ENCODE peak calls at places on chromosomes 11 and 22, in seven cellular contexts. W is CD4-positive, CD25-positive, alpha-beta regulatory T cell; Z is GM13977; M is C1 segment of cervical spinal cord; C is activated effector memory CD4-positive, alpha-beta T cell treated with anti-CD3 and anti-CD28 coated beads, Interleukin-2, amount 50 U/mL, for 16 hours; I is psoas muscle; K is activated naive CD8-positive, alpha-beta T cell treated with anti-CD3 and anti-CD28 coated beads, Interleukin-2, amount 50 U/mL, for 24 hours. S is an unnamed sample.

GRCh38 chr11:108635106-108635505 is 29.8 kb upstream of the DDX10 start:
- DNase-seq in W (no peak), Z (no peak), M (no peak), C (no peak), I (no peak), K (no peak), S (no peak)

GRCh38 chr11:1199689-1200610 is 22.9 kb upstream of the MUC5B start:
- DNase-seq in W (no peak), Z (no peak), M (no peak), C (peak; percentile 53), I (peak; percentile 51), K (no peak), S (no peak)

GRCh38 chr22:17009640-17010291 is 1.7 kb upstream of the GAB4 start:
- DNase-seq in W (no peak), Z (peak; percentile 17), M (no peak), C (no peak), I (no peak), K (no peak), S (no peak)

GRCh38 chr22:48711031-48711431 is 1116.6 kb downstream of the BRD1 start:
- DNase-seq in W (no peak), Z (no peak), M (no peak), C (peak; percentile 57), I (no peak), K (no peak), S (no peak)

GRCh38 chr22:38935023-38935422 is 22.4 kb upstream of the APOBEC3A start:
- DNase-seq in W (no peak), Z (no peak), M (no peak), C (no peak), I (peak; percentile 75), K (no peak), S (no peak)

GRCh38 chr11:124762624-124763155 is 600 bp upstream of the ESAM start:
- DNase-seq in W (no peak), Z (no peak), M (no peak), C (no peak), I (no peak), K (no peak), S (no peak)

GRCh38 chr11:62664405-62665074 is 470 bp downstream of the C11orf98 start:
- DNase-seq in W (no peak), Z (peak; percentile 74), M (no peak), C (no peak), I (peak; percentile 75), K (peak; percentile 61), S (no peak)

GRCh38 chr11:14275081-14275480 is 83.9 kb downstream of the RRAS2 start:
- DNase-seq in W (no peak), Z (no peak), M (no peak), C (no peak), I (no peak), K (no peak), S (no peak)

GRCh38 chr11:11909727-11910126 is 68.0 kb downstream of the USP47 start:
- DNase-seq in W (no peak), Z (no peak), M (no peak), C (no peak), I (no peak), K (no peak), S (no peak)

GRCh38 chr22:46547179-46547882 is 9.9 kb upstream of the CELSR1 start:
- DNase-seq in W (no peak), Z (no peak), M (no peak), C (no peak), I (peak; percentile 66), K (no peak), S (no peak)

GRCh38 chr11:33444835-33445594 is 187.8 kb downstream of the HIPK3 start:
- DNase-seq in W (no peak), Z (no peak), M (no peak), C (no peak), I (no peak), K (no peak), S (no peak)

GRCh38 chr22:19904174-19904856 is 37.3 kb upstream of the COMT start:
- DNase-seq in W (no peak), Z (no peak), M (no peak), C (no peak), I (no peak), K (no peak), S (no peak)

GRCh38 chr11:62146476-62147200 is 22.8 kb downstream of the INCENP start:
- DNase-seq in W (no peak), Z (no peak), M (no peak), C (peak; percentile 43), I (no peak), K (no peak), S (no peak)

GRCh38 chr22:45553333-45554039 is 50.8 kb downstream of the FBLN1 start:
- DNase-seq in W (peak; percentile 12), Z (peak; percentile 81), M (peak; percentile 36), C (peak; percentile 73), I (peak; percentile 86), K (peak; percentile 78), S (peak; percentile 21)

GRCh38 chr22:49013707-49014106 is 814.0 kb downstream of the BRD1 start:
- DNase-seq in W (no peak), Z (no peak), M (no peak), C (peak; percentile 41), I (no peak), K (no peak), S (no peak)

GRCh38 chr22:32623943-32624342 is 149.3 kb downstream of the FBXO7 start:
- DNase-seq in W (no peak), Z (no peak), M (no peak), C (no peak), I (peak; percentile 80), K (no peak), S (no peak)

GRCh38 chr11:127818625-127819024 is 768.7 kb downstream of the ETS1 start:
- DNase-seq in W (no peak), Z (no peak), M (no peak), C (no peak), I (no peak), K (no peak), S (no peak)

GRCh38 chr22:47591016-47591415 is 828.6 kb downstream of the TBC1D22A start:
- DNase-seq in W (no peak), Z (no peak), M (no peak), C (no peak), I (peak; percentile 20), K (no peak), S (no peak)

GRCh38 chr11:126086248-126086647 is 23.6 kb upstream of the CDON start:
- DNase-seq in W (no peak), Z (no peak), M (no peak), C (no peak), I (no peak), K (no peak), S (no peak)

GRCh38 chr11:342328-342727 is 21.7 kb upstream of the IFITM3 start:
- DNase-seq in W (no peak), Z (no peak), M (no peak), C (no peak), I (no peak), K (no peak), S (no peak)

GRCh38 chr11:127074151-127074761 is 73.7 kb upstream of the KIRREL3 start:
- DNase-seq in W (no peak), Z (peak; percentile 63), M (peak; percentile 11), C (no peak), I (no peak), K (no peak), S (no peak)

GRCh38 chr11:64687204-64687603 is 35.8 kb downstream of the NRXN2 start:
- DNase-seq in W (no peak), Z (no peak), M (peak; percentile 86), C (no peak), I (peak; percentile 91), K (no peak), S (no peak)

GRCh38 chr11:130616578-130616977 is 168.1 kb downstream of the ADAMTS15 start:
- DNase-seq in W (no peak), Z (no peak), M (no peak), C (no peak), I (no peak), K (no peak), S (no peak)

GRCh38 chr11:93741094-93741881 is at the start of the genes C11orf54 and TAF1D:
- DNase-seq in W (peak; percentile 98), Z (peak; percentile 92), M (peak; percentile 96), C (peak; percentile 98), I (peak; percentile 99), K (peak; percentile 91), S (peak; percentile 98)

GRCh38 chr11:128544625-128545024 is 42.7 kb downstream of the ETS1 start:
- DNase-seq in W (no peak), Z (no peak), M (no peak), C (peak; percentile 53), I (no peak), K (no peak), S (no peak)

GRCh38 chr22:31977141-31977781 is 32.9 kb downstream of the YWHAH start:
- DNase-seq in W (peak; percentile 70), Z (peak; percentile 78), M (peak; percentile 25), C (peak; percentile 91), I (peak; percentile 87), K (peak; percentile 87), S (peak; percentile 37)

GRCh38 chr11:132055296-132055695 is 684.9 kb downstream of the NTM start:
- DNase-seq in W (no peak), Z (no peak), M (no peak), C (no peak), I (no peak), K (no peak), S (no peak)

GRCh38 chr22:48238966-48239365 is 1476.5 kb downstream of the TBC1D22A start:
- DNase-seq in W (no peak), Z (no peak), M (no peak), C (no peak), I (no peak), K (no peak), S (no peak)